ENCODE peak calls at places on chromosomes 16 and 17, in seven cellular contexts. One of them, this sample, is unnamed.

GRCh38 chr17:74413491-74413890 is 18.4 kb upstream of the GPRC5C start:
- DNase-seq in tibial nerve: no peak
- DNase-seq in endothelial cell: no peak
- DNase-seq in PC-9: no peak
- DNase-seq in activated CD8-positive, alpha-beta T cell treated with anti-CD3 and anti-CD28 coated beads for 36 hours: no peak
- DNase-seq in right atrium auricular region: no peak
- DNase-seq in right lobe of liver: no peak
- DNase-seq in this sample: no peak

GRCh38 chr17:72697602-72698146 is 394.8 kb downstream of the SLC39A11 start:
- DNase-seq in tibial nerve: no peak
- DNase-seq in endothelial cell: no peak
- DNase-seq in PC-9: no peak
- DNase-seq in activated CD8-positive, alpha-beta T cell treated with anti-CD3 and anti-CD28 coated beads for 36 hours: no peak
- DNase-seq in right atrium auricular region: no peak
- DNase-seq in right lobe of liver: no peak
- DNase-seq in this sample: no peak

GRCh38 chr17:43556292-43556691 is 10.2 kb upstream of the ETV4 start:
- DNase-seq in tibial nerve: peak; percentile 41
- DNase-seq in endothelial cell: no peak
- DNase-seq in PC-9: peak; percentile 76
- DNase-seq in activated CD8-positive, alpha-beta T cell treated with anti-CD3 and anti-CD28 coated beads for 36 hours: peak; percentile 49
- DNase-seq in right atrium auricular region: no peak
- DNase-seq in right lobe of liver: no peak
- DNase-seq in this sample: no peak

GRCh38 chr16:85903576-85903975 is 4.6 kb downstream of the IRF8 start:
- DNase-seq in tibial nerve: no peak
- DNase-seq in endothelial cell: no peak
- DNase-seq in PC-9: no peak
- DNase-seq in activated CD8-positive, alpha-beta T cell treated with anti-CD3 and anti-CD28 coated beads for 36 hours: no peak
- DNase-seq in right atrium auricular region: no peak
- DNase-seq in right lobe of liver: no peak
- DNase-seq in this sample: no peak

GRCh38 chr16:72956124-72957064 is 91.5 kb downstream of the ZFHX3 start:
- DNase-seq in tibial nerve: no peak
- DNase-seq in endothelial cell: no peak
- DNase-seq in PC-9: no peak
- DNase-seq in activated CD8-positive, alpha-beta T cell treated with anti-CD3 and anti-CD28 coated beads for 36 hours: no peak
- DNase-seq in right atrium auricular region: no peak
- DNase-seq in right lobe of liver: peak; percentile 87
- DNase-seq in this sample: no peak

GRCh38 chr16:77183137-77183536 is 7.9 kb upstream of the MON1B start:
- DNase-seq in tibial nerve: no peak
- DNase-seq in endothelial cell: no peak
- DNase-seq in PC-9: no peak
- DNase-seq in activated CD8-positive, alpha-beta T cell treated with anti-CD3 and anti-CD28 coated beads for 36 hours: no peak
- DNase-seq in right atrium auricular region: no peak
- DNase-seq in right lobe of liver: no peak
- DNase-seq in this sample: no peak

GRCh38 chr16:26317885-26318284 is 626.1 kb downstream of the HS3ST4 start:
- DNase-seq in tibial nerve: no peak
- DNase-seq in endothelial cell: no peak
- DNase-seq in PC-9: no peak
- DNase-seq in activated CD8-positive, alpha-beta T cell treated with anti-CD3 and anti-CD28 coated beads for 36 hours: no peak
- DNase-seq in right atrium auricular region: no peak
- DNase-seq in right lobe of liver: no peak
- DNase-seq in this sample: no peak

GRCh38 chr16:70808371-70808770 is 7.4 kb upstream of the VAC14 start:
- DNase-seq in tibial nerve: no peak
- DNase-seq in endothelial cell: no peak
- DNase-seq in PC-9: no peak
- DNase-seq in activated CD8-positive, alpha-beta T cell treated with anti-CD3 and anti-CD28 coated beads for 36 hours: no peak
- DNase-seq in right atrium auricular region: no peak
- DNase-seq in right lobe of liver: no peak
- DNase-seq in this sample: no peak

GRCh38 chr17:43830510-43831145 is 2.3 kb downstream of the MPP3 start:
- DNase-seq in tibial nerve: no peak
- DNase-seq in endothelial cell: no peak
- DNase-seq in PC-9: no peak
- DNase-seq in activated CD8-positive, alpha-beta T cell treated with anti-CD3 and anti-CD28 coated beads for 36 hours: peak; percentile 19
- DNase-seq in right atrium auricular region: no peak
- DNase-seq in right lobe of liver: no peak
- DNase-seq in this sample: no peak

GRCh38 chr17:4358154-4358553 is 8.3 kb downstream of the UBE2G1 start:
- DNase-seq in tibial nerve: no peak
- DNase-seq in endothelial cell: no peak
- DNase-seq in PC-9: no peak
- DNase-seq in activated CD8-positive, alpha-beta T cell treated with anti-CD3 and anti-CD28 coated beads for 36 hours: no peak
- DNase-seq in right atrium auricular region: peak; percentile 7
- DNase-seq in right lobe of liver: no peak
- DNase-seq in this sample: no peak

GRCh38 chr17:40129498-40129897 is 7.7 kb downstream of the MSL1 start:
- DNase-seq in tibial nerve: no peak
- DNase-seq in endothelial cell: no peak
- DNase-seq in PC-9: no peak
- DNase-seq in activated CD8-positive, alpha-beta T cell treated with anti-CD3 and anti-CD28 coated beads for 36 hours: no peak
- DNase-seq in right atrium auricular region: no peak
- DNase-seq in right lobe of liver: no peak
- DNase-seq in this sample: no peak

GRCh38 chr17:47252766-47253512 is 688 bp upstream of the ITGB3 start:
- DNase-seq in tibial nerve: no peak
- DNase-seq in endothelial cell: no peak
- DNase-seq in PC-9: no peak
- DNase-seq in activated CD8-positive, alpha-beta T cell treated with anti-CD3 and anti-CD28 coated beads for 36 hours: no peak
- DNase-seq in right atrium auricular region: no peak
- DNase-seq in right lobe of liver: no peak
- DNase-seq in this sample: no peak

GRCh38 chr16:89142474-89143197 is 28.9 kb upstream of the CDH15 start:
- DNase-seq in tibial nerve: no peak
- DNase-seq in endothelial cell: no peak
- DNase-seq in PC-9: no peak
- DNase-seq in activated CD8-positive, alpha-beta T cell treated with anti-CD3 and anti-CD28 coated beads for 36 hours: no peak
- DNase-seq in right atrium auricular region: no peak
- DNase-seq in right lobe of liver: peak; percentile 19
- DNase-seq in this sample: no peak
- TF ChIP-seq CTCF in tibial nerve: no peak
- TF ChIP-seq CTCF in endothelial cell: no peak
- TF ChIP-seq CTCF in PC-9: no peak
- TF ChIP-seq CTCF in activated CD8-positive, alpha-beta T cell treated with anti-CD3 and anti-CD28 coated beads for 36 hours: no peak
- TF ChIP-seq CTCF in right atrium auricular region: no peak
- TF ChIP-seq CTCF in right lobe of liver: no peak
- TF ChIP-seq CTCF in this sample: no peak

GRCh38 chr16:20313741-20314140 is 13.6 kb downstream of the GP2 start:
- DNase-seq in tibial nerve: no peak
- DNase-seq in endothelial cell: no peak
- DNase-seq in PC-9: no peak
- DNase-seq in activated CD8-positive, alpha-beta T cell treated with anti-CD3 and anti-CD28 coated beads for 36 hours: no peak
- DNase-seq in right atrium auricular region: no peak
- DNase-seq in right lobe of liver: no peak
- DNase-seq in this sample: no peak

GRCh38 chr16:20317117-20317516 is 10.2 kb downstream of the GP2 start:
- DNase-seq in tibial nerve: no peak
- DNase-seq in endothelial cell: no peak
- DNase-seq in PC-9: no peak
- DNase-seq in activated CD8-positive, alpha-beta T cell treated with anti-CD3 and anti-CD28 coated beads for 36 hours: no peak
- DNase-seq in right atrium auricular region: no peak
- DNase-seq in right lobe of liver: no peak
- DNase-seq in this sample: no peak

GRCh38 chr16:20314575-20314974 is 12.7 kb downstream of the GP2 start:
- DNase-seq in tibial nerve: no peak
- DNase-seq in endothelial cell: no peak
- DNase-seq in PC-9: no peak
- DNase-seq in activated CD8-positive, alpha-beta T cell treated with anti-CD3 and anti-CD28 coated beads for 36 hours: no peak
- DNase-seq in right atrium auricular region: no peak
- DNase-seq in right lobe of liver: no peak
- DNase-seq in this sample: no peak

GRCh38 chr16:20316715-20317114 is 10.6 kb downstream of the GP2 start:
- DNase-seq in tibial nerve: no peak
- DNase-seq in endothelial cell: no peak
- DNase-seq in PC-9: no peak
- DNase-seq in activated CD8-positive, alpha-beta T cell treated with anti-CD3 and anti-CD28 coated beads for 36 hours: no peak
- DNase-seq in right atrium auricular region: no peak
- DNase-seq in right lobe of liver: no peak
- DNase-seq in this sample: no peak

GRCh38 chr16:20315764-20316163 is 11.5 kb downstream of the GP2 start:
- DNase-seq in tibial nerve: no peak
- DNase-seq in endothelial cell: no peak
- DNase-seq in PC-9: no peak
- DNase-seq in activated CD8-positive, alpha-beta T cell treated with anti-CD3 and anti-CD28 coated beads for 36 hours: no peak
- DNase-seq in right atrium auricular region: no peak
- DNase-seq in right lobe of liver: no peak
- DNase-seq in this sample: no peak
- TF ChIP-seq CTCF in tibial nerve: no peak
- TF ChIP-seq CTCF in endothelial cell: no peak
- TF ChIP-seq CTCF in PC-9: no peak
- TF ChIP-seq CTCF in activated CD8-positive, alpha-beta T cell treated with anti-CD3 and anti-CD28 coated beads for 36 hours: no peak
- TF ChIP-seq CTCF in right atrium auricular region: no peak
- TF ChIP-seq CTCF in right lobe of liver: no peak
- TF ChIP-seq CTCF in this sample: no peak

GRCh38 chr17:33196883-33197282 is 96.2 kb downstream of the ASIC2 start:
- DNase-seq in tibial nerve: no peak
- DNase-seq in endothelial cell: no peak
- DNase-seq in PC-9: no peak
- DNase-seq in activated CD8-positive, alpha-beta T cell treated with anti-CD3 and anti-CD28 coated beads for 36 hours: no peak
- DNase-seq in right atrium auricular region: no peak
- DNase-seq in right lobe of liver: no peak
- DNase-seq in this sample: no peak

GRCh38 chr17:33197342-33197741 is 95.8 kb downstream of the ASIC2 start:
- DNase-seq in tibial nerve: no peak
- DNase-seq in endothelial cell: no peak
- DNase-seq in PC-9: no peak
- DNase-seq in activated CD8-positive, alpha-beta T cell treated with anti-CD3 and anti-CD28 coated beads for 36 hours: no peak
- DNase-seq in right atrium auricular region: no peak
- DNase-seq in right lobe of liver: no peak
- DNase-seq in this sample: no peak

GRCh38 chr17:33192961-33193911 is 99.9 kb downstream of the ASIC2 start:
- DNase-seq in tibial nerve: no peak
- DNase-seq in endothelial cell: no peak
- DNase-seq in PC-9: no peak
- DNase-seq in activated CD8-positive, alpha-beta T cell treated with anti-CD3 and anti-CD28 coated beads for 36 hours: no peak
- DNase-seq in right atrium auricular region: no peak
- DNase-seq in right lobe of liver: no peak
- DNase-seq in this sample: no peak
- TF ChIP-seq CTCF in tibial nerve: no peak
- TF ChIP-seq CTCF in endothelial cell: no peak
- TF ChIP-seq CTCF in PC-9: no peak
- TF ChIP-seq CTCF in activated CD8-positive, alpha-beta T cell treated with anti-CD3 and anti-CD28 coated beads for 36 hours: no peak
- TF ChIP-seq CTCF in right atrium auricular region: no peak
- TF ChIP-seq CTCF in right lobe of liver: no peak
- TF ChIP-seq CTCF in this sample: no peak

GRCh38 chr17:36132421-36132831 is 28.8 kb downstream of the CCL4 start:
- DNase-seq in tibial nerve: no peak
- DNase-seq in endothelial cell: no peak
- DNase-seq in PC-9: no peak
- DNase-seq in activated CD8-positive, alpha-beta T cell treated with anti-CD3 and anti-CD28 coated beads for 36 hours: no peak
- DNase-seq in right atrium auricular region: no peak
- DNase-seq in right lobe of liver: no peak
- DNase-seq in this sample: no peak

GRCh38 chr17:36129616-36130015 is 26.0 kb downstream of the CCL4 start:
- DNase-seq in tibial nerve: no peak
- DNase-seq in endothelial cell: no peak
- DNase-seq in PC-9: no peak
- DNase-seq in activated CD8-positive, alpha-beta T cell treated with anti-CD3 and anti-CD28 coated beads for 36 hours: no peak
- DNase-seq in right atrium auricular region: no peak
- DNase-seq in right lobe of liver: no peak
- DNase-seq in this sample: no peak

GRCh38 chr17:36133629-36134259 is 30.1 kb downstream of the CCL4 start:
- DNase-seq in tibial nerve: peak; percentile 56
- DNase-seq in endothelial cell: no peak
- DNase-seq in PC-9: no peak
- DNase-seq in activated CD8-positive, alpha-beta T cell treated with anti-CD3 and anti-CD28 coated beads for 36 hours: no peak
- DNase-seq in right atrium auricular region: no peak
- DNase-seq in right lobe of liver: no peak
- DNase-seq in this sample: no peak

GRCh38 chr17:36131931-36132330 is 28.3 kb downstream of the CCL4 start:
- DNase-seq in tibial nerve: no peak
- DNase-seq in endothelial cell: no peak
- DNase-seq in PC-9: no peak
- DNase-seq in activated CD8-positive, alpha-beta T cell treated with anti-CD3 and anti-CD28 coated beads for 36 hours: no peak
- DNase-seq in right atrium auricular region: no peak
- DNase-seq in right lobe of liver: no peak
- DNase-seq in this sample: no peak

DNA sequence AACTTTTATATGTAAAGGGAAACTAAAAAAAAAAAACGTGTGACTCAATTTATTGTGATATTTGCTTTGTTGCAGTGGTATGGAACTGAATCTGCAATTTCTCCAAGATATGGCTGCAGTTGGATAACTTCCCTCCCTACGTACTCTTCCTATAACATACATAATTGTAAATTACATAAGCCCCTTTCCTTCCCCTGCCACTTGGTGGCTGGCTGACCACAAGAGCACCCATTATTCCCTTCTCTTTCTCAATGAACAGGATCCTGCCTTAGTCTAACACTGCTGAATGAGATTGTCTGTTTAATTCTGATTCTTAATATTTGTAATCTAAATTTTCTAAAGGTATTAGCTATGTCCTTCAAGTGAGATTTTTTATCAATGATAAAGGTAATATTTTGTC is 27.8 kb downstream of the CCL4 start:
- DNase-seq in tibial nerve: no peak
- DNase-seq in endothelial cell: no peak
- DNase-seq in PC-9: no peak
- DNase-seq in activated CD8-positive, alpha-beta T cell treated with anti-CD3 and anti-CD28 coated beads for 36 hours: no peak
- DNase-seq in right atrium auricular region: no peak
- DNase-seq in right lobe of liver: no peak
- DNase-seq in this sample: no peak
- TF ChIP-seq CTCF in tibial nerve: no peak
- TF ChIP-seq CTCF in endothelial cell: no peak
- TF ChIP-seq CTCF in PC-9: no peak
- TF ChIP-seq CTCF in activated CD8-positive, alpha-beta T cell treated with anti-CD3 and anti-CD28 coated beads for 36 hours: no peak
- TF ChIP-seq CTCF in right atrium auricular region: no peak
- TF ChIP-seq CTCF in right lobe of liver: no peak
- TF ChIP-seq CTCF in this sample: no peak

DNA sequence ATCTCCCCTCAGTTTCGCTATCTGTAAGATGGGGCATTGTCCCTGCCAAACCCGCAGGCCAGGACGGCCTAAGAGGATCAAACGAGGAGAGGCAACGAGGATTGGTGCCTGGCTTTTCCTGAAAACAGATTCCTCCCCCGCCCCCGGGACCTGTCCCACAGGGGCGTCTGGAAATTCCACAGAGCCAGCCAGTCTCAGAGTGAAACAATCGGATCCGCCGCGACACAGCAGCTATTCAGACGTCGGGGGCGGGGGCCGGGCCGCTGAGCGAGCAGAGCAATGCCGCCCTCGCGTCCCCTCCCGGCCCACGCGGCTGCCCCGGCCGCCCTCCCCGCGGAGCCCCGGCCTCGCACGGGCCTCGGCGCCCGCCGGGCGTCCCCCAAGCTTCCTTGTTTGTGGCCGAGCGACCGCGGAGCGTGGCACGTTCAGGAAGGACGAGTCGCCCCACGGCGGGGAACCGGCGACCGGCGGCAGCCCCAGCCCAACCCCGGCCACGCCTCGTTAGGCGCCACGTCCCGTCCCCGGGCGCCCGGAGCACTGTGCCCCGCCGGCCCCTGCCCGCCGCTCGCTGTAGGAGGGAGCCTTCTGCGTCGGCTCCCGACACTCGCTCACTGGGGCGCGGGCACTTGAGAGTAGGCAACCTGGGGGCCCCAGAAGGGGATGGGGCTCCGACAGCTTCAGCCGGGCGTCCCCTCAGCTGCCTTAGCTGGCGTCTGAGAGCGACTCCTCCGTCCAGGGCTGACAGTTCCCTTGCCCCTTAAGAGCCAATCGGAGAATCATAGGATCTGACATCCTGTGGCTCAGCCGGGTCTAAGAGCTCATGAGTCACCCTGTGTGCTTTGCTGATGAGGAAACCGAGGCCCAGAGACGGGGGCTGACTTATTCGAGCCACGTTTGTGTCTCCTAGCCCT is 29.7 kb upstream of the PHOSPHO1 start:
- DNase-seq in tibial nerve: peak; percentile 24
- DNase-seq in endothelial cell: peak; percentile 65
- DNase-seq in PC-9: peak; percentile 42
- DNase-seq in activated CD8-positive, alpha-beta T cell treated with anti-CD3 and anti-CD28 coated beads for 36 hours: peak; percentile 78
- DNase-seq in right atrium auricular region: peak; percentile 82
- DNase-seq in right lobe of liver: peak; percentile 73
- DNase-seq in this sample: peak; percentile 68
- TF ChIP-seq CTCF in tibial nerve: no peak
- TF ChIP-seq CTCF in endothelial cell: no peak
- TF ChIP-seq CTCF in PC-9: no peak
- TF ChIP-seq CTCF in activated CD8-positive, alpha-beta T cell treated with anti-CD3 and anti-CD28 coated beads for 36 hours: no peak
- TF ChIP-seq CTCF in right atrium auricular region: no peak
- TF ChIP-seq CTCF in right lobe of liver: no peak
- TF ChIP-seq CTCF in this sample: no peak